ENCODE peak calls at places on chromosome 22, in four cellular contexts. J is AG04450, T is esophagus squamous epithelium, X is IMR-90. Y is an unnamed sample.
A peak's percentile ranks its signal among the peaks of the same experiment; 100 is the strongest.

GRCh38 chr22:41563051-41563711 is 2.4 kb downstream of the CSDC2 start:
- DNase-seq in J (no peak), T (no peak), X (peak; percentile 85), Y (no peak)

GRCh38 chr22:17924735-17925727 is 99.3 kb downstream of the MICAL3 start:
- DNase-seq in J (no peak), T (no peak), X (no peak), Y (no peak)

GRCh38 chr22:27086728-27087450 is 429.5 kb downstream of the MIAT start:
- DNase-seq in J (no peak), T (no peak), X (no peak), Y (no peak)

GRCh38 chr22:41699264-41700104 is at the start of gene MEI1:
- DNase-seq in J (peak; percentile 30), T (peak; percentile 23), X (peak; percentile 56), Y (peak; percentile 82)

GRCh38 chr22:38417252-38418060 is 37.5 kb downstream of the KCNJ4 start:
- DNase-seq in J (no peak), T (no peak), X (no peak), Y (peak; percentile 25)

GRCh38 chr22:38017272-38017920 is 33.0 kb upstream of the SOX10 start:
- DNase-seq in J (no peak), T (no peak), X (peak; percentile 52), Y (peak; percentile 85)

GRCh38 chr22:39723899-39724351 is 153.4 kb downstream of the CACNA1I start:
- DNase-seq in J (no peak), T (no peak), X (peak; percentile 50), Y (peak; percentile 38)

GRCh38 chr22:50731811-50732624 is 6.0 kb upstream of the ACR start:
- DNase-seq in J (peak; percentile 11), T (no peak), X (peak; percentile 31), Y (no peak)

GRCh38 chr22:37747090-37747714 is 50.4 kb downstream of the TRIOBP start:
- DNase-seq in J (no peak), T (no peak), X (peak; percentile 66), Y (no peak)

GRCh38 chr22:17057959-17058814 is 26.6 kb upstream of the IL17RA start:
- DNase-seq in J (peak; percentile 46), T (no peak), X (peak; percentile 73), Y (peak; percentile 79)

GRCh38 chr22:37354271-37355069 is 72.2 kb downstream of the CYTH4 start:
- DNase-seq in J (no peak), T (no peak), X (no peak), Y (no peak)

GRCh38 chr22:40051322-40051721 is 56.6 kb downstream of the FAM83F start:
- DNase-seq in J (no peak), T (no peak), X (no peak), Y (no peak)

GRCh38 chr22:25488244-25489020 is 76.0 kb upstream of the GRK3 start:
- DNase-seq in J (no peak), T (no peak), X (peak; percentile 91), Y (peak; percentile 49)

GRCh38 chr22:47351836-47352579 is 589.6 kb downstream of the TBC1D22A start:
- DNase-seq in J (no peak), T (no peak), X (no peak), Y (no peak)

GRCh38 chr22:36965716-36966115 is 52.3 kb downstream of the CSF2RB start:
- DNase-seq in J (no peak), T (no peak), X (no peak), Y (no peak)

GRCh38 chr22:23458663-23459541 is 121.2 kb downstream of the IGLL1 start:
- DNase-seq in J (no peak), T (no peak), X (no peak), Y (no peak)

GRCh38 chr22:33007485-33007884 is 50.7 kb downstream of the SYN3 start:
- DNase-seq in J (no peak), T (no peak), X (no peak), Y (no peak)

GRCh38 chr22:46183733-46184132 is 33.4 kb downstream of the PPARA start:
- DNase-seq in J (no peak), T (no peak), X (no peak), Y (no peak)
- TF ChIP-seq CTCF in J (no peak), T (no peak), X (no peak), Y (no peak)

GRCh38 chr22:19867617-19868016 is 12.9 kb upstream of the GNB1L start:
- DNase-seq in J (no peak), T (no peak), X (no peak), Y (no peak)
- H3K27ac ChIP-seq in J (no peak overlapping the region), T (no peak overlapping the region), X (no peak overlapping the region), Y (no peak overlapping the region)

DNA sequence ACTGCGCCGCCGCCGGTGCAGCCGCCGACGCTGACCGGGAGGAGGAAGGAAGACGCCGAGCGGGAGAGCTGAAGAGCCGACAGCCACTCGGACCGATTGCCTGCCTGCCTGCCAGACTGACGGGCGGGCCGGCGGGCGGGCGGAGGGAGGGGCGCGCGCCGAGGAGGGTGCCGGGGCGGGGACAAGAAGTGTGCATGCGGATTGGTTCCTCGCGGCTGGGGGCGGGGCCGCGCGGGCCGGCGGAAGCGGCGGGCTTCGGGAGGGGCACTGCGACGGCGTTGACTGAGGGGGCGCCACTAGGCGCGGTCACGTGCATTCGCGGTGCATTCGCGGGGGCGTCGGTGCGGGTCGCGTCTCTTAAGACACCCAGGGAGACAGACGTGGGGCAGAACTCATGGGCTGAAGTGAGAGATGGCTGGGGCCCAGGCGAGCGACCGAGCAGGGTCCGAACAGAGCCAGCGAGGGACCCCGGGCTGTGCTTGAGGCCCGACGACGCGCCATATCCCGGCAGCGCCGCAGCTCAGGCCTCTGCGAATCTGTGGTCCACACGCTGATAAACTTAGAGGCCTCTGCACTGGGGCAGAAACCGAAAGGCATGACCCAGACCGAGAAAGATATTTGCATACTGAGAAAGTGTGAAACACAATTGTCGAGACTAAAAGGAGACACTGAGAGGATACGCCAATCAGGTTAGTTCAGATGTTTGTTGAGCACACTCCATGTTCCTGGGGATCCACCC is at the start of gene MAPK1:
- DNase-seq in J (peak; percentile 33), T (peak; percentile 40), X (peak; percentile 81), Y (peak; percentile 97)
- TF ChIP-seq CTCF in J (peak; percentile 34), T (no peak), X (peak; percentile 31), Y (peak; percentile 62)

GRCh38 chr22:43341565-43341964 is 1.6 kb downstream of the SCUBE1 start:
- DNase-seq in J (no peak), T (no peak), X (no peak), Y (no peak)

GRCh38 chr22:43345761-43346261 is 2.6 kb upstream of the SCUBE1 start:
- DNase-seq in J (no peak), T (no peak), X (no peak), Y (no peak)

GRCh38 chr22:43343262-43343988 is at the start of gene SCUBE1:
- DNase-seq in J (no peak), T (no peak), X (no peak), Y (no peak)

GRCh38 chr22:43345356-43345755 is 2.2 kb upstream of the SCUBE1 start:
- DNase-seq in J (no peak), T (no peak), X (no peak), Y (no peak)

GRCh38 chr22:43342347-43343261 is 568 bp downstream of the SCUBE1 start:
- DNase-seq in J (no peak), T (no peak), X (no peak), Y (no peak)
- H3K27ac ChIP-seq in J (no peak overlapping the region), T (peak overlapping the region; percentile 49), X (no peak overlapping the region), Y (no peak overlapping the region)

Y was measured in dorsolateral prefrontal cortex.